ENCODE peak calls at places on chromosomes 1 and 21, in five cellular contexts. D, I, C, A and N are unnamed samples. For H3K9me3, the result is how much of the 10 kb centered on the place peaks cover.

GRCh38 chr1:18299441-18300338 is 181.0 kb upstream of the KLHDC7A start:
- DNase-seq in I (peak), A (peak), D (no peak), C (no peak), N (no peak)

GRCh38 chr1:19049128-19049768 is 92.8 kb upstream of the IFFO2 start:
- DNase-seq in D (no peak), C (no peak), A (no peak), I (no peak), N (no peak)

GRCh38 chr21:37079211-37079824 is 6.3 kb downstream of the TTC3 start:
- DNase-seq in D (no peak), I (no peak), C (no peak), A (peak), N (no peak)

GRCh38 chr1:28144203-28145135 is 32.0 kb downstream of the PTAFR start:
- DNase-seq in D (no peak), I (peak), C (no peak), A (peak), N (no peak)

GRCh38 chr1:178486100-178487069 is 10.4 kb downstream of the CLEC20A start:
- DNase-seq in A (peak), D (no peak), I (no peak), C (no peak), N (no peak)

GRCh38 chr1:170661646-170662411 is 2.1 kb upstream of the PRRX1 start:
- DNase-seq in D (no peak), I (no peak), C (no peak), A (peak), N (peak)

GRCh38 chr1:6358757-6359567 is 34.6 kb downstream of the ACOT7 start:
- DNase-seq in D (peak), C (peak), I (no peak), A (peak), N (no peak)

GRCh38 chr1:14915356-14916054 is 238.0 kb upstream of the TMEM51 start:
- DNase-seq in C (no peak), A (peak), D (no peak), I (peak), N (peak)

GRCh38 chr1:223036479-223036845 is 106.6 kb downstream of the TLR5 start:
- DNase-seq in I (no peak), C (no peak), A (no peak), D (no peak), N (no peak)

GRCh38 chr1:118461154-118461553 is 276.1 kb upstream of the SPAG17 start:
- DNase-seq in C (no peak), D (no peak), A (no peak), I (no peak), N (no peak)

GRCh38 chr1:171635661-171636060 is 13.6 kb downstream of the MYOCOS start:
- DNase-seq in D (no peak), C (no peak), I (no peak), A (no peak), N (no peak)

GRCh38 chr1:221031890-221032222 is 152.6 kb downstream of the HLX start:
- DNase-seq in D (no peak), C (no peak), A (peak), I (no peak), N (no peak)

GRCh38 chr1:81071072-81071858 is 729.5 kb upstream of the ADGRL2 start:
- DNase-seq in C (no peak), A (no peak), I (no peak), D (no peak), N (no peak)

GRCh38 chr1:65958561-65959350 is 166.1 kb downstream of the PDE4B start:
- DNase-seq in C (peak), A (peak), I (peak), D (peak), N (no peak)

GRCh38 chr1:232335751-232336274 is 294.1 kb downstream of the SIPA1L2 start:
- DNase-seq in I (no peak), A (no peak), C (no peak), D (no peak), N (no peak)

GRCh38 chr1:240732390-240732789 is 120.4 kb upstream of the GREM2 start:
- DNase-seq in C (no peak), D (peak), A (peak), I (peak), N (no peak)

GRCh38 chr1:156492013-156492590 is 8.5 kb downstream of the MEF2D start:
- DNase-seq in D (no peak), C (no peak), A (no peak), I (no peak), N (no peak)

GRCh38 chr1:216923601-216924000 is 200.4 kb upstream of the ESRRG start:
- DNase-seq in I (no peak), C (no peak), A (no peak), D (no peak), N (no peak)

GRCh38 chr1:29624320-29624719 is 388.0 kb downstream of the PTPRU start:
- DNase-seq in I (no peak), A (no peak), C (no peak), D (no peak), N (no peak)

GRCh38 chr1:226943927-226944326 is 3.8 kb downstream of the COQ8A start:
- DNase-seq in D (no peak), A (no peak), I (no peak), C (no peak), N (no peak)

GRCh38 chr1:165857046-165857801 is 29.8 kb downstream of the UCK2 start:
- DNase-seq in C (no peak), D (no peak), I (peak), A (peak), N (no peak)

GRCh38 chr1:18726388-18726787 is 95.7 kb downstream of the PAX7 start:
- DNase-seq in I (no peak), C (no peak), D (no peak), A (no peak), N (no peak)

GRCh38 chr1:172708452-172708851 is 49.5 kb downstream of the FASLG start:
- DNase-seq in D (no peak), A (no peak), I (no peak), C (no peak), N (no peak)

GRCh38 chr21:32834825-32835224 is 63.3 kb upstream of the PAXBP1 start:
- DNase-seq in C (no peak), A (no peak), D (no peak), I (no peak), N (no peak)

GRCh38 chr1:231734417-231734816 is 107.8 kb downstream of the DISC1 start:
- DNase-seq in C (no peak), A (no peak), I (no peak), D (no peak), N (peak)

GRCh38 chr21:38787461-38788274 is 18.1 kb upstream of the ETS2 start:
- DNase-seq in A (peak), D (no peak), I (peak), C (no peak), N (no peak)

GRCh38 chr1:215523128-215523861 is 43.8 kb upstream of the KCTD3 start:
- DNase-seq in C (no peak), A (peak), D (no peak), I (no peak), N (no peak)

GRCh38 chr21:34704119-34704518 is 35.3 kb downstream of the CLIC6 start:
- DNase-seq in C (no peak), D (no peak), A (peak), I (no peak), N (no peak)

GRCh38 chr1:221994274-221994698 is 252.4 kb upstream of the DUSP10 start:
- DNase-seq in C (no peak), I (no peak), D (no peak), A (peak), N (no peak)

GRCh38 chr1:18354657-18355056 is 126.1 kb upstream of the KLHDC7A start:
- DNase-seq in D (no peak), C (no peak), A (no peak), I (no peak), N (no peak)

GRCh38 chr1:109756848-109757521 is 6.7 kb downstream of the EPS8L3 start:
- DNase-seq in I (no peak), A (no peak), D (no peak), C (no peak), N (no peak)

GRCh38 chr1:230086152-230086551 is 19.1 kb downstream of the GALNT2 start:
- DNase-seq in A (no peak), C (no peak), D (no peak), I (no peak), N (no peak)

DNA sequence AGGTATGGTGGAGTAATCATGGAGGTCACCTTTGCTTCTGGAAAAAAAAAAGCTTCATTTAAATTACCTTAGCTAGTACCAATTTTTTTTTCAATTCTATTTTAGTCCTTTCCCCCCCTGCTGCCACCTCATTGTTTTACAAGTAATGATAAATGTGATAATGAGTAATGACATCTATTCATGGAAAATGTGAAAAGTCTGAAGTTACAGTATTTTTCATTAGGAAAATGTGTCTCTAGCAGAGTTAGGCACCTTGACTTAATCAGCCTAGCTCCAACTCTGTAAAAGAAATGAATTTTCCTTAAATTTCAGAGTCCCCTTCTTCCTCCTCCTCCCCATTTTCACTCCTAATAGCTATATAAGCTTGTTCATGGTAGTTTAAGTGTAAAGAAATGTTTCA is 204.9 kb upstream of the USP25 start:
- DNase-seq in D (no peak), C (no peak), A (no peak), I (no peak), N (no peak)
- H3K9me3 ChIP-seq in D (under half), C (under half), A (under half), I (under half), N (under half)

GRCh38 chr1:54487571-54488050 is 60.4 kb upstream of the ACOT11 start:
- DNase-seq in D (no peak), A (peak), I (no peak), C (no peak), N (peak)

GRCh38 chr1:54488831-54489626 is 59.0 kb upstream of the ACOT11 start:
- DNase-seq in I (peak), A (peak), C (peak), D (peak), N (peak)

GRCh38 chr1:54485417-54485816 is 62.6 kb upstream of the ACOT11 start:
- DNase-seq in D (no peak), C (no peak), I (no peak), A (no peak), N (no peak)

GRCh38 chr1:54488065-54488750 is 59.8 kb upstream of the ACOT11 start:
- DNase-seq in A (peak), C (peak), I (peak), D (peak), N (peak)

GRCh38 chr1:54486864-54487263 is 61.2 kb upstream of the ACOT11 start:
- DNase-seq in A (no peak), C (no peak), D (no peak), I (no peak), N (no peak)
- H3K27ac ChIP-seq in A (no peak), C (no peak), D (no peak), I (no peak), N (peak)

GRCh38 chr1:205259361-205259832 is 31.7 kb downstream of the TMCC2 start:
- DNase-seq in I (no peak), A (no peak), C (no peak), D (no peak), N (peak)

GRCh38 chr1:205258313-205259176 is 30.8 kb downstream of the TMCC2 start:
- DNase-seq in C (no peak), D (no peak), I (no peak), A (peak), N (no peak)

GRCh38 chr1:205256956-205257615 is 29.3 kb downstream of the TMCC2 start:
- DNase-seq in A (no peak), I (no peak), D (no peak), C (no peak), N (no peak)

GRCh38 chr1:205257735-205258134 is 30.0 kb downstream of the TMCC2 start:
- DNase-seq in D (no peak), I (no peak), C (no peak), A (no peak), N (no peak)

DNA sequence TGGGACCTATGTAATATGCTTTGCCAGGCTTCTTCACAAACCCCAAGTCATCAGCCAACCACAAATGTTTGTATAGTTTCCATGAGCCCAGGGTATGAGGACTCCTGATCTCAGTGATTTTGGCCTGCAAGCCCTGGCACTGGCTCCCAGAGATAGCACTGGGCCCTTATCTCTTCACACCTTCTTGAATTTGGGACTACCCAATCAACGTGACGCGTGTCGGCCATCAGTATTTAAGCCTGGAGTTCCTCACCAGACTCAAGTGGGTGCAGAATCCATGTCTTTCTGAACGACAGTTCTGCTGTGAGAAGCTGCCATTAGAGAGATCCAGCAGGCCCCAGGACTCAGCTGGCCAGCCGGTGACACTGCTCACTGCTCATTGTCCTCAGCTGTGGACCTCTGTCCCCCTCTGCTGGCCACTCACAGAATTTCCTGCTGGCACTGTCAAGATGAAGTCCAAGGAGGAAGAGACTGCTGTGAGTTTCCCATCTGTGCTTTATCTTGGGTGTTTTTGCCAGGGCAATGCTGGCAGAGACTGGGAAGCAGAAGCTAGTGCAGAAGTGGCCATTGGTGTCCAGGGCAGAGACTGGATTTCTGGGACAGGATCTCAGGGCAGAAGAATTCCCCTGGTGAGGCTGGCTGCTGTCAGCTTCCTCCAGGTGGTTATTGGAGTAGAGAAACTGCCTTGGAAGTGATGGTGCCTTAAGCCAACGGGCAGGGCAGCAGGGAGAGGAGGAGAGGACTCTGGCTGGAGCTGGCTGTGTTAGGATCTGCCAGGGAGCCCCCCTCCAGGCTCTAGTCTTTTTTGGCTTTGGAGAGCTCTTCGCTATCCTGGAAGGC is 28.4 kb downstream of the TMCC2 start:
- DNase-seq in C (peak), I (peak), D (peak), A (peak), N (peak)
- H3K4me3 ChIP-seq in C (no peak), I (no peak), D (no peak), A (no peak), N (no peak)

DNA sequence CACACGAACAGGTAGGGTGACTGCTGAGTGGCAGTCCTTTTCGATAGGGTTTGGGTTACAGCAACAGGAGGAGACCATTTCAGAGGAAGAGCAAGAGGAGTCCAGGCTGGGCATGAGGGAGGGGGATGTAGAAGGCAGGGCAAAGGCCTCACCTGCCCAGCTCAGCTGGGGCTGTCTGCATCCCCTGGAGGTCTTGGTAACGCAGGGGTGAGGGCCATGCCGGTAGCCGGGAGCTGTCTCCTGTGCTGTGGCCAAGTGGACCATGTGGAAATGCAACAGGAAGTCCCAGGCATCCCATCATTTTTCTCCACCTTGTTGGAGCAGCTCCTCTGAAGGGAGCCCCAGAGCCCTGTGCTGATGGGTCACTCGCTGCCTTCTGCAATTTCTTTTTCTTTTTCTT is 105.4 kb upstream of the C1orf174 start:
- DNase-seq in D (no peak), I (no peak), A (no peak), C (no peak), N (no peak)
- H3K9me3 ChIP-seq in D (half or more), I (under half), A (under half), C (under half), N (under half)

GRCh38 chr1:150557813-150558212 is 8.6 kb downstream of the ADAMTSL4 start:
- DNase-seq in D (no peak), C (no peak), I (no peak), A (no peak), N (no peak)

GRCh38 chr1:150559627-150560010 is 10.4 kb downstream of the ADAMTSL4 start:
- DNase-seq in D (no peak), A (no peak), I (no peak), C (no peak), N (no peak)

GRCh38 chr1:150557065-150557600 is 7.9 kb downstream of the ADAMTSL4 start:
- DNase-seq in I (no peak), A (no peak), C (no peak), D (no peak), N (no peak)

GRCh38 chr1:150558761-150559626 is 9.8 kb downstream of the ADAMTSL4 start:
- DNase-seq in I (no peak), A (peak), D (no peak), C (no peak), N (peak)

GRCh38 chr1:150558328-150558727 is 9.1 kb downstream of the ADAMTSL4 start:
- DNase-seq in C (no peak), I (no peak), D (no peak), A (no peak), N (no peak)
- H3K27ac ChIP-seq in C (no peak), I (no peak), D (no peak), A (no peak), N (no peak)

GRCh38 chr1:84686203-84686602 is 4.1 kb downstream of the SSX2IP start:
- DNase-seq in C (no peak), I (no peak), D (no peak), A (no peak), N (no peak)
- H3K4me3 ChIP-seq in C (no peak), I (no peak), D (no peak), A (no peak), N (no peak)

DNA sequence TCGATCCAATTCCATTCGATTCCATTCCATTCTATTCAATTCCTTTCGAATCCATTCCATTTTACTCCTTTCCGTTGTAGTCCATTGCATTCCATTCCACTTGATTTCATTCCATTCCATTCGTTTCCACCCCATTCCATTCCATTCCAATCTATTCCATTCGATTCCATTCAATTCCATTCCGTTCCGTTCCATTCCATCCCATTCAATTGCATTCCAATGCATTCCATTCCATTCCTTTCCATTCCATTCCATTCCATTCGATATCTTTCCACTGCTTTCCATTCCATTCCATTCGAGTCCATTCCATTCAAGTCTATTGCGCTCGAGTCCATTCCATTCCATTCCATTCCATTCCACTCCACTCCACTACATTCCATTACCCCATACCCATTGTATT is 2568.7 kb upstream of the TPTE start:
- DNase-seq in I (no peak), C (no peak), D (no peak), A (no peak), N (no peak)
- H3K9me3 ChIP-seq in I (under half), C (half or more), D (half or more), A (under half), N (half or more)

GRCh38 chr1:203089001-203089650 is 3.3 kb upstream of the MYOG start:
- DNase-seq in C (no peak), D (no peak), I (no peak), A (no peak), N (no peak)
- H3K27ac ChIP-seq in C (no peak), D (no peak), I (no peak), A (no peak), N (no peak)

DNA sequence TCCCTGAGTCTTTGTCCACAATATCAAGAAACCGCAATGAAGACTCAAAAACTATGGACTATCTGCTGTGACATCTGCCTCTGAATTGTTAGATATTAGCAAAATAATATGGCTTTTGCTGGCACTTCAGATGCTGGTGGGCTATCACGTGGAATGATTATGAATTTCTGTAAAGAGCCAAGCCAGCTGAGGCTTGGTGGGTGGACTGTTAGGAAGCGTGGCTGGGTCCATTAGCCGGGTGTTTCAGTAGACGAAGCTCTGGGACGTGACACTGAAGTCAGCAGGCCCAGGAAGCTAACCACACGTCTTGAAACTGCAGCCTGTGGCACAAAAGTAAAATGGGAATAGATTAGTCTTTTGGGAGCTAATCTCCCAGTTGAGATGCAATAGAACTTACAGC is 780.0 kb upstream of the TPTE start:
- DNase-seq in D (no peak), I (no peak), C (no peak), A (no peak), N (no peak)
- H3K4me3 ChIP-seq in D (no peak), I (no peak), C (no peak), A (no peak), N (no peak)

GRCh38 chr21:27321791-27322190 is 354.9 kb upstream of the ADAMTS5 start:
- DNase-seq in C (no peak), I (no peak), D (no peak), A (no peak), N (no peak)

GRCh38 chr21:27320868-27321267 is 354.0 kb upstream of the ADAMTS5 start:
- DNase-seq in D (no peak), I (no peak), C (no peak), A (no peak), N (no peak)

GRCh38 chr21:27329255-27329851 is 362.5 kb upstream of the ADAMTS5 start:
- DNase-seq in C (no peak), A (no peak), D (peak), I (no peak), N (no peak)

GRCh38 chr21:27326293-27326692 is 359.4 kb upstream of the ADAMTS5 start:
- DNase-seq in C (no peak), D (no peak), A (no peak), I (no peak), N (no peak)
- H3K9me3 ChIP-seq in C (under half), D (under half), A (under half), I (under half), N (under half)